ENCODE peak calls at places on chromosomes 7 and 10, in eight cellular contexts. K is CD8-positive, alpha-beta T cell; R is SK-N-SH; J is cardiac muscle cell; N is AG09309; O is heart left ventricle; S is MCF 10A; Y is Calu3. G is an unnamed sample.

GRCh38 chr10:28946479-28946878 is 269.2 kb downstream of the BAMBI start:
- DNase-seq in R (no peak), S (no peak), O (no peak), J (no peak), Y (no peak), K (no peak), N (no peak), G (no peak)

GRCh38 chr7:150365673-150366398 is 2.8 kb upstream of the REPIN1 start:
- DNase-seq in O (no peak), K (no peak), J (no peak), R (no peak), Y (no peak), N (no peak), S (no peak), G (no peak)

GRCh38 chr7:92133133-92133736 is 1.0 kb downstream of the CYP51A1 start:
- DNase-seq in O (no peak), N (no peak), S (peak), R (no peak), K (no peak), Y (peak), J (no peak), G (no peak)

GRCh38 chr10:63166742-63167258 is 33.7 kb downstream of the NRBF2 start:
- DNase-seq in J (peak), N (peak), O (no peak), R (peak), K (no peak), S (peak), Y (peak), G (peak)

GRCh38 chr10:38038107-38038931 is 27.8 kb downstream of the ZNF33A start:
- DNase-seq in Y (no peak), J (no peak), K (no peak), S (no peak), R (no peak), O (no peak), N (no peak), G (peak)

GRCh38 chr7:84232653-84233052 is 38.1 kb upstream of the SEMA3A start:
- DNase-seq in S (peak), Y (no peak), R (no peak), J (no peak), K (no peak), O (no peak), N (peak), G (no peak)

GRCh38 chr10:23604613-23605012 is 165.7 kb downstream of the OTUD1 start:
- DNase-seq in K (no peak), S (no peak), J (no peak), R (no peak), Y (no peak), O (no peak), N (no peak), G (no peak)

GRCh38 chr7:12772768-12773167 is 85.3 kb downstream of the ARL4A start:
- DNase-seq in N (no peak), S (no peak), R (no peak), Y (no peak), K (no peak), O (no peak), J (no peak), G (no peak)

GRCh38 chr10:28850784-28851183 is 173.5 kb downstream of the BAMBI start:
- DNase-seq in J (no peak), N (no peak), Y (no peak), K (no peak), R (no peak), O (no peak), S (no peak), G (no peak)

GRCh38 chr10:18021725-18022480 is 70.2 kb downstream of the SLC39A12 start:
- DNase-seq in K (no peak), O (no peak), R (no peak), N (no peak), Y (no peak), J (no peak), S (peak), G (no peak)

GRCh38 chr7:77498659-77499379 is 38.3 kb upstream of the PTPN12 start:
- DNase-seq in Y (no peak), K (no peak), O (no peak), R (no peak), J (no peak), S (no peak), N (no peak), G (no peak)

GRCh38 chr7:131633342-131633843 is 77.0 kb upstream of the PODXL start:
- DNase-seq in J (no peak), N (peak), K (no peak), S (peak), R (no peak), O (no peak), Y (no peak), G (no peak)

GRCh38 chr10:3635248-3635647 is 149.8 kb downstream of the KLF6 start:
- DNase-seq in R (no peak), Y (peak), O (no peak), N (no peak), S (no peak), K (no peak), J (no peak), G (no peak)

GRCh38 chr10:26334932-26335573 is 103.1 kb upstream of the APBB1IP start:
- DNase-seq in K (peak), N (peak), S (peak), O (no peak), Y (peak), R (peak), J (peak), G (peak)

GRCh38 chr10:73625004-73625883 is 16.0 kb downstream of the MYOZ1 start:
- DNase-seq in K (no peak), J (peak), N (no peak), Y (peak), R (peak), O (peak), S (peak), G (peak)

GRCh38 chr10:32949221-32949678 is 8.8 kb downstream of the ITGB1 start:
- DNase-seq in Y (no peak), K (no peak), S (no peak), J (no peak), O (no peak), R (no peak), N (no peak), G (no peak)

GRCh38 chr7:46139079-46139478 is 218.0 kb upstream of the IGFBP3 start:
- DNase-seq in K (no peak), N (peak), J (no peak), S (peak), R (no peak), O (no peak), Y (no peak), G (peak)

GRCh38 chr10:78700413-78700812 is 368.4 kb upstream of the ZMIZ1 start:
- DNase-seq in O (no peak), K (no peak), J (peak), R (no peak), N (no peak), Y (peak), S (peak), G (no peak)

GRCh38 chr10:97311106-97311615 is 7.9 kb upstream of the FRAT1 start:
- DNase-seq in R (no peak), K (no peak), N (no peak), S (no peak), Y (no peak), O (no peak), J (no peak), G (no peak)

GRCh38 chr7:47528471-47528870 is 53.4 kb downstream of the TNS3 start:
- DNase-seq in S (no peak), Y (no peak), R (no peak), K (no peak), N (no peak), J (no peak), O (no peak), G (no peak)

GRCh38 chr10:127920319-127921074 is 13.6 kb downstream of the PTPRE start:
- DNase-seq in J (no peak), Y (no peak), S (no peak), O (peak), R (no peak), K (no peak), N (no peak), G (no peak)

GRCh38 chr10:105974803-105975456 is 1189.6 kb downstream of the SORCS1 start:
- DNase-seq in S (peak), K (no peak), J (peak), N (no peak), R (no peak), O (no peak), Y (no peak), G (peak)
- TF ChIP-seq CTCF in S (peak), K (no peak), J (peak), N (peak), R (peak), O (peak), Y (no peak), G (peak)

DNA sequence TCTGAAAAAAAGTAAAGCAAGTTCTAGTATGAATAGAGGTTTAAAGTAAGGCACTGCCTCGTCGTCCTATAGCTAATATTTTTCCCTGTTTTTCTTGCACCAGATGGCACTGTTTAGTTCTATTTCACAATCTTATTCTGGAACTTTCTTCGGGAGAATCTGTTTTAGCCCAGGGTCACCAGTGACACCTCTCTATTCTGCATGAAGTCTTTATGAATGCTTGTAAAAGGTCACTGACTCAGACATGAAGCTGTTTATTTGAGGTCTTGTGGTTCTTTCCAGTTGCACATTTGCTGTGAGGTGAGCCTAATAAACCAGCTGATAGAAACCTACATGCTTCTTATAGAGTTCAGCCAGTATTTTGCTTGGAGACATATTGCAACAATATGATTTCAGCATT is 444.3 kb downstream of the AUTS2 start:
- DNase-seq in J (no peak), N (peak), K (no peak), O (no peak), S (no peak), Y (no peak), R (peak), G (no peak)
- TF ChIP-seq CTCF in J (peak), N (peak), K (no peak), O (peak), S (no peak), Y (no peak), R (peak), G (no peak)

GRCh38 chr7:115435178-115435577 is 513.3 kb downstream of the MDFIC start:
- DNase-seq in N (no peak), S (no peak), Y (no peak), R (no peak), J (no peak), K (no peak), O (no peak), G (no peak)
- TF ChIP-seq CTCF in N (no peak), S (no peak), Y (no peak), R (no peak), J (no peak), K (no peak), O (no peak), G (no peak)

GRCh38 chr10:102713814-102714620 is at the start of gene ARL3:
- DNase-seq in J (peak), K (peak), O (peak), N (peak), Y (peak), S (peak), R (peak), G (peak)
- TF ChIP-seq CTCF in J (peak), K (peak), O (no peak), N (peak), Y (peak), S (peak), R (no peak), G (no peak)

GRCh38 chr10:80204801-80205477 is 398 bp downstream of the ANXA11 start:
- DNase-seq in R (peak), S (no peak), K (peak), N (no peak), Y (no peak), J (peak), O (peak), G (peak)
- TF ChIP-seq CTCF in R (no peak), S (no peak), K (no peak), N (no peak), Y (no peak), J (no peak), O (no peak), G (no peak)

DNA sequence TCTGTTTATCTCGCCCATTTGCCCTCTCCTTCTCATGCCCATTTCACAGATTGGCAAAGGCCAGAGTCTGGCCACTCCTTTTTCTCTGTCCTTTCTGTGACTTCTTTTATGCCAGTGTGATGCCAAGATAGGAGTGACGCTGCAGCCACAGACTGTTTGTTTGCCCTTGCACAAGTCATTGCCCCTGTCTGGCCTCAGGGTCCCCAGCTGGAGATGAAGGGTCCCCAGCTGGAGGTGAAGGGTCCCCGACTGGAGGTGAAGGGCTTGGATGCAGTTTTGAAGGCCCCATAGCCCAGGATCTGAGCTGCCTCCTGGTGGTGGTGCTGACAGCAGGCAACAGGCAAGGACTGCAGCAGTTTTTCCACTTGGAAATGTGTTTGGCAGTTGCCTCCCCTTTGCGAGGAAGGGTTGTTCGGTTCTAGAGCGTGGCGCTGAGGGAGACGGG is 50.8 kb upstream of the SLC29A3 start:
- DNase-seq in R (no peak), K (no peak), J (peak), S (no peak), O (peak), N (no peak), Y (peak), G (no peak)
- TF ChIP-seq CTCF in R (peak), K (no peak), J (peak), S (peak), O (peak), N (peak), Y (no peak), G (no peak)

GRCh38 chr10:31055573-31056251 is 24.0 kb upstream of the ZNF438 start:
- DNase-seq in Y (no peak), J (no peak), R (no peak), S (no peak), K (no peak), N (no peak), O (peak), G (no peak)

GRCh38 chr10:31051703-31052102 is 20.0 kb upstream of the ZNF438 start:
- DNase-seq in Y (no peak), J (no peak), O (no peak), N (no peak), K (no peak), S (no peak), R (no peak), G (no peak)
- TF ChIP-seq CTCF in Y (no peak), J (no peak), O (no peak), N (no peak), K (no peak), S (no peak), R (no peak), G (no peak)

GRCh38 chr7:3592438-3593134 is 291.5 kb downstream of the SDK1 start:
- DNase-seq in Y (no peak), N (no peak), O (no peak), S (no peak), K (no peak), R (no peak), J (no peak), G (no peak)

GRCh38 chr7:3598855-3599254 is 297.8 kb downstream of the SDK1 start:
- DNase-seq in N (no peak), S (no peak), K (no peak), O (no peak), Y (no peak), J (no peak), R (peak), G (no peak)

GRCh38 chr7:3591944-3592343 is 290.9 kb downstream of the SDK1 start:
- DNase-seq in S (no peak), R (no peak), O (no peak), J (no peak), K (no peak), Y (no peak), N (no peak), G (no peak)

DNA sequence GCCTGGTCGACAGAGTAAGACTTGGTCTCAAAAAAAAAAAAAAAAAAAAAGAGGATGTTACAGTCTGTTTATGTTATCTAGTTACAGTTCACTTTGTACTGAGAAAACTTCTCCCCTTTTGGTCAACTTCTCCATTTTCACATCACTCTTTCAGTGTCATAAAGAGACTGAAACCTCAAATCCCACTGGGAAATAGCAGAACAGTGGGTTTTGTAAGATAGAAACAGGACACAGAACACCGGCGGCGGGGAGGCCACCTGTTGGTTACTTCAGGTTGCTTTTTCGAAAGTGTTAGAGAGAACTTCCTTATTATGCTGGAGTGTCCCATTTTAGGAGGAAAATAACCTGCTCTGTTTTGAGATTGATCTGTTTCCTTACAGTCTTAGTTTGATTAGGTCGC is 296.2 kb downstream of the SDK1 start:
- DNase-seq in N (no peak), K (no peak), O (no peak), J (no peak), Y (no peak), S (no peak), R (no peak), G (no peak)
- TF ChIP-seq CTCF in N (no peak), K (no peak), O (no peak), J (no peak), Y (no peak), S (no peak), R (no peak), G (no peak)

GRCh38 chr10:98861962-98862361 is 373.7 kb downstream of the HPSE2 start:
- DNase-seq in S (no peak), O (no peak), K (no peak), Y (no peak), N (no peak), R (peak), J (no peak), G (no peak)

GRCh38 chr10:98855403-98856189 is 380.1 kb downstream of the HPSE2 start:
- DNase-seq in R (no peak), J (no peak), Y (no peak), S (no peak), O (no peak), K (no peak), N (no peak), G (no peak)

GRCh38 chr10:98852686-98853085 is 383.0 kb downstream of the HPSE2 start:
- DNase-seq in Y (no peak), R (no peak), N (no peak), K (no peak), O (no peak), S (no peak), J (no peak), G (no peak)

DNA sequence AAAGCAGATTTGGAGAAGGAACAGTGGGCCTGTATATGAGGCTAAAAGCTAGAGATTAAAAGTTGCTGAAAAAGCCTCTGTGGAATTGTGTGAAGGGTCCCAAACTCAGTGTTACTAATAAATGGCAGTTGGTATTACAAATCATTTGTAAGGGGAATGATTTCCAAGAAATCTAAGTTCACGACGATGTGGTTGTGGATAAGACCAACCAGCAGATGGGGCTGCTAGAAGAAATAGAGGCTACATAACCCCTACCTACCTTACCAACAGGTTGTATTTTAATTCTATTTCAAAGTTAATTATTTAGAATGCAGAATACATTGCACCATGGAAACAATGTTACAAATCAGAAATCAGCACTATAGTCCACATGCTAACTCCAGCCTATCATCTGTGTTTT is 377.1 kb downstream of the HPSE2 start:
- DNase-seq in N (no peak), R (no peak), Y (no peak), O (no peak), K (no peak), S (peak), J (peak), G (no peak)
- TF ChIP-seq CTCF in N (no peak), R (no peak), Y (no peak), O (no peak), K (no peak), S (no peak), J (no peak), G (peak)

GRCh38 chr7:74627699-74628411 is 29.7 kb upstream of the GTF2I start:
- DNase-seq in O (no peak), Y (no peak), S (no peak), R (peak), K (no peak), J (peak), N (peak), G (no peak)

GRCh38 chr7:74622228-74622749 is 35.2 kb upstream of the GTF2I start:
- DNase-seq in N (no peak), K (no peak), Y (no peak), O (no peak), R (no peak), J (no peak), S (no peak), G (no peak)

GRCh38 chr7:74623135-74623534 is 34.4 kb upstream of the GTF2I start:
- DNase-seq in J (no peak), R (no peak), O (no peak), S (no peak), Y (no peak), K (no peak), N (no peak), G (no peak)

DNA sequence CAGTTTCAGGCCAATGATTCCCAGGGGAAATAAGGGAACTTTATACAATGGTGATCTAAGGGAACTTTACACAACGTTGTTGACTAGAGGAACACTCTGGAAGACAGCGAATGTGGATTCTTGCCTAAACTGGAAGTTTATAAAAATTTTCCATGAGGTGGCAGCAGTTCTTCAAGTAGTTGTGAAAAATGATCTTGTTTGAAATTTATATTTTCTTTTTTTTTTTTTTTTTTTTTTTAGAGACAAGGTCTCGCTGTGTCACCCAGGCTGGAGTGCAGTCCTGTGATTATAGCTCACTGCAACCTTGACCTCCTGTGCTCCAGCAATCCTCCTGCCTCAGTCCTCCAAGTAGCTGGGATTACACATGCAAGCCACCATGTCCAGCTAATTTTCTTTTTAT is 32.1 kb upstream of the GTF2I start:
- DNase-seq in J (no peak), O (no peak), K (no peak), S (peak), R (no peak), Y (no peak), N (peak), G (no peak)
- TF ChIP-seq CTCF in J (peak), O (peak), K (peak), S (no peak), R (peak), Y (no peak), N (peak), G (no peak)